ENCODE peak calls at places on chromosomes 11 and 22, in five cellular contexts. One of them, this sample, is unnamed.

GRCh38 chr22:36912694-36913430 is 566 bp upstream of the CSF2RB start:
- DNase-seq in EH: no peak
- DNase-seq in effector memory CD4-positive, alpha-beta T cell: no peak
- DNase-seq in activated T-cell treated with anti-CD3 and anti-CD28 coated beads, Interleukin-2, amount 50 U/mL, for 1 hour: no peak
- DNase-seq in CD8-positive, alpha-beta memory T cell: no peak
- DNase-seq in this sample: peak

GRCh38 chr22:17159504-17159951 is 451 bp upstream of the HDHD5 start:
- DNase-seq in CD8-positive, alpha-beta memory T cell: no peak
- DNase-seq in activated T-cell treated with anti-CD3 and anti-CD28 coated beads, Interleukin-2, amount 50 U/mL, for 1 hour: no peak
- DNase-seq in effector memory CD4-positive, alpha-beta T cell: no peak
- DNase-seq in EH: peak
- DNase-seq in this sample: peak

GRCh38 chr22:37259540-37260029 is 15.5 kb upstream of the RAC2 start:
- DNase-seq in activated T-cell treated with anti-CD3 and anti-CD28 coated beads, Interleukin-2, amount 50 U/mL, for 1 hour: peak
- DNase-seq in EH: peak
- DNase-seq in effector memory CD4-positive, alpha-beta T cell: no peak
- DNase-seq in CD8-positive, alpha-beta memory T cell: no peak
- DNase-seq in this sample: peak

GRCh38 chr11:126034026-126034822 is 28.4 kb downstream of the CDON start:
- DNase-seq in effector memory CD4-positive, alpha-beta T cell: no peak
- DNase-seq in activated T-cell treated with anti-CD3 and anti-CD28 coated beads, Interleukin-2, amount 50 U/mL, for 1 hour: no peak
- DNase-seq in CD8-positive, alpha-beta memory T cell: no peak
- DNase-seq in EH: no peak
- DNase-seq in this sample: no peak

GRCh38 chr11:92626624-92627023 is 342.8 kb upstream of the MTNR1B start:
- DNase-seq in CD8-positive, alpha-beta memory T cell: no peak
- DNase-seq in effector memory CD4-positive, alpha-beta T cell: no peak
- DNase-seq in activated T-cell treated with anti-CD3 and anti-CD28 coated beads, Interleukin-2, amount 50 U/mL, for 1 hour: no peak
- DNase-seq in EH: peak
- DNase-seq in this sample: no peak

GRCh38 chr11:113313601-113314000 is 782 bp upstream of the TTC12 start:
- DNase-seq in effector memory CD4-positive, alpha-beta T cell: no peak
- DNase-seq in activated T-cell treated with anti-CD3 and anti-CD28 coated beads, Interleukin-2, amount 50 U/mL, for 1 hour: no peak
- DNase-seq in CD8-positive, alpha-beta memory T cell: no peak
- DNase-seq in EH: no peak
- DNase-seq in this sample: no peak

GRCh38 chr11:75399344-75400109 is at the start of gene RPS3:
- DNase-seq in EH: peak
- DNase-seq in CD8-positive, alpha-beta memory T cell: peak
- DNase-seq in effector memory CD4-positive, alpha-beta T cell: peak
- DNase-seq in activated T-cell treated with anti-CD3 and anti-CD28 coated beads, Interleukin-2, amount 50 U/mL, for 1 hour: peak
- DNase-seq in this sample: peak

GRCh38 chr11:17013548-17014320 is 480 bp downstream of the PLEKHA7 start:
- DNase-seq in CD8-positive, alpha-beta memory T cell: peak
- DNase-seq in EH: no peak
- DNase-seq in activated T-cell treated with anti-CD3 and anti-CD28 coated beads, Interleukin-2, amount 50 U/mL, for 1 hour: peak
- DNase-seq in effector memory CD4-positive, alpha-beta T cell: no peak
- DNase-seq in this sample: peak

GRCh38 chr11:61630104-61630503 is 49.2 kb upstream of the SYT7 start:
- DNase-seq in activated T-cell treated with anti-CD3 and anti-CD28 coated beads, Interleukin-2, amount 50 U/mL, for 1 hour: no peak
- DNase-seq in effector memory CD4-positive, alpha-beta T cell: no peak
- DNase-seq in EH: no peak
- DNase-seq in CD8-positive, alpha-beta memory T cell: no peak
- DNase-seq in this sample: no peak

GRCh38 chr11:287821-288327 is 1.1 kb upstream of the PGGHG start:
- DNase-seq in effector memory CD4-positive, alpha-beta T cell: no peak
- DNase-seq in CD8-positive, alpha-beta memory T cell: peak
- DNase-seq in EH: no peak
- DNase-seq in activated T-cell treated with anti-CD3 and anti-CD28 coated beads, Interleukin-2, amount 50 U/mL, for 1 hour: peak
- DNase-seq in this sample: no peak

GRCh38 chr11:119684361-119685072 is 44.5 kb downstream of the NECTIN1 start:
- DNase-seq in effector memory CD4-positive, alpha-beta T cell: no peak
- DNase-seq in CD8-positive, alpha-beta memory T cell: no peak
- DNase-seq in EH: peak
- DNase-seq in activated T-cell treated with anti-CD3 and anti-CD28 coated beads, Interleukin-2, amount 50 U/mL, for 1 hour: no peak
- DNase-seq in this sample: peak

GRCh38 chr22:22235564-22235963 is 9.0 kb upstream of the VPREB1 start:
- DNase-seq in CD8-positive, alpha-beta memory T cell: peak
- DNase-seq in effector memory CD4-positive, alpha-beta T cell: peak
- DNase-seq in EH: no peak
- DNase-seq in activated T-cell treated with anti-CD3 and anti-CD28 coated beads, Interleukin-2, amount 50 U/mL, for 1 hour: peak
- DNase-seq in this sample: peak

GRCh38 chr11:95419915-95420314 is 188.9 kb upstream of the SESN3 start:
- DNase-seq in activated T-cell treated with anti-CD3 and anti-CD28 coated beads, Interleukin-2, amount 50 U/mL, for 1 hour: no peak
- DNase-seq in CD8-positive, alpha-beta memory T cell: no peak
- DNase-seq in effector memory CD4-positive, alpha-beta T cell: no peak
- DNase-seq in EH: peak
- DNase-seq in this sample: no peak

GRCh38 chr11:110479070-110479444 is 49.3 kb downstream of the FDX1 start:
- DNase-seq in effector memory CD4-positive, alpha-beta T cell: no peak
- DNase-seq in CD8-positive, alpha-beta memory T cell: no peak
- DNase-seq in EH: no peak
- DNase-seq in activated T-cell treated with anti-CD3 and anti-CD28 coated beads, Interleukin-2, amount 50 U/mL, for 1 hour: no peak
- DNase-seq in this sample: no peak

GRCh38 chr11:86745571-86745970 is 54.8 kb upstream of the PRSS23 start:
- DNase-seq in CD8-positive, alpha-beta memory T cell: no peak
- DNase-seq in activated T-cell treated with anti-CD3 and anti-CD28 coated beads, Interleukin-2, amount 50 U/mL, for 1 hour: no peak
- DNase-seq in effector memory CD4-positive, alpha-beta T cell: no peak
- DNase-seq in EH: peak
- DNase-seq in this sample: no peak

GRCh38 chr11:74971424-74971823 is 17.3 kb upstream of the NEU3 start:
- DNase-seq in CD8-positive, alpha-beta memory T cell: no peak
- DNase-seq in activated T-cell treated with anti-CD3 and anti-CD28 coated beads, Interleukin-2, amount 50 U/mL, for 1 hour: no peak
- DNase-seq in effector memory CD4-positive, alpha-beta T cell: no peak
- DNase-seq in EH: no peak
- DNase-seq in this sample: no peak

This sample was measured in dermis blood vessel endothelial cell.